ENCODE peak calls at places on chromosomes 13 and 19, in eight cellular contexts. B is BE2C, M is fibroblast of lung, E is tibial nerve, V is fibroblast of mammary gland, F is ascending aorta, U is endodermal cell, A is A673. G is an unnamed sample.

GRCh38 chr19:47253467-47253881 is 2.9 kb upstream of the CCDC9 start:
- DNase-seq in A (peak; percentile 76), V (peak; percentile 76), E (no peak), B (no peak), U (no peak), M (peak; percentile 95), F (no peak), G (peak; percentile 89)

GRCh38 chr13:112968380-112968909 is 569 bp upstream of the MCF2L start:
- DNase-seq in A (no peak), M (no peak), F (no peak), V (no peak), B (no peak), E (no peak), U (peak; percentile 79), G (no peak)

GRCh38 chr19:33143897-33144405 is 12.0 kb downstream of the WDR88 start:
- DNase-seq in B (peak; percentile 71), E (peak; percentile 22), M (peak; percentile 30), V (peak; percentile 64), A (peak; percentile 68), F (no peak), U (peak; percentile 86), G (peak; percentile 57)

GRCh38 chr13:76641056-76641455 is 245.1 kb downstream of the KCTD12 start:
- DNase-seq in F (no peak), V (peak; percentile 52), M (peak; percentile 45), A (peak; percentile 42), B (no peak), U (no peak), E (no peak), G (no peak)

GRCh38 chr13:50596103-50596502 is 247.4 kb downstream of the DLEU7 start:
- DNase-seq in U (no peak), A (no peak), M (no peak), F (no peak), E (no peak), B (no peak), V (no peak), G (no peak)

GRCh38 chr19:54026656-54027055 is 35.2 kb downstream of the CACNG6 start:
- DNase-seq in A (no peak), V (no peak), E (no peak), F (no peak), U (no peak), B (no peak), M (no peak), G (no peak)

GRCh38 chr13:67230243-67230773 is at the start of gene PCDH9:
- DNase-seq in F (peak; percentile 92), U (peak; percentile 99), M (peak; percentile 99), B (peak; percentile 97), V (peak; percentile 95), E (peak; percentile 95), A (peak; percentile 98), G (peak; percentile 99)

GRCh38 chr13:109938255-109938936 is 152.0 kb upstream of the IRS2 start:
- DNase-seq in V (peak; percentile 96), U (no peak), A (peak; percentile 6), F (no peak), M (peak; percentile 87), B (no peak), E (no peak), G (peak; percentile 85)

GRCh38 chr13:25372275-25373081 is 704 bp downstream of the ATP8A2 start:
- DNase-seq in V (no peak), A (peak; percentile 26), M (no peak), F (no peak), U (peak; percentile 79), B (peak; percentile 15), E (no peak), G (no peak)

GRCh38 chr13:33644607-33645543 is 173.1 kb upstream of the RFC3 start:
- DNase-seq in V (peak; percentile 85), A (no peak), M (peak; percentile 18), E (no peak), U (no peak), F (no peak), B (no peak), G (peak; percentile 31)

GRCh38 chr19:29606420-29606747 is 301 bp downstream of the POP4 start:
- DNase-seq in U (no peak), M (no peak), B (no peak), V (no peak), A (no peak), E (no peak), F (no peak), G (no peak)

GRCh38 chr13:24038405-24038804 is 122.1 kb upstream of the SPATA13 start:
- DNase-seq in M (peak; percentile 85), F (no peak), U (no peak), B (no peak), V (peak; percentile 77), E (no peak), A (no peak), G (peak; percentile 75)

GRCh38 chr19:29294343-29294811 is 81.4 kb upstream of the UQCRFS1 start:
- DNase-seq in E (no peak), U (no peak), A (no peak), M (no peak), B (no peak), F (no peak), V (no peak), G (no peak)

GRCh38 chr19:46861691-46862503 is 1.1 kb downstream of the ARHGAP35 start:
- DNase-seq in F (no peak), V (peak; percentile 24), M (no peak), E (no peak), B (no peak), U (peak; percentile 65), A (peak; percentile 28), G (no peak)

GRCh38 chr13:93060144-93060543 is 166.5 kb upstream of the GPC6 start:
- DNase-seq in E (no peak), B (no peak), M (no peak), A (no peak), V (no peak), U (no peak), F (no peak), G (no peak)

GRCh38 chr13:101544979-101545378 is 92.5 kb downstream of the ITGBL1 start:
- DNase-seq in M (no peak), U (no peak), F (no peak), E (no peak), A (no peak), B (no peak), V (no peak), G (no peak)

GRCh38 chr19:6737873-6738725 is 719 bp upstream of the GPR108 start:
- DNase-seq in V (peak; percentile 77), M (peak; percentile 76), F (no peak), A (peak; percentile 97), U (no peak), B (peak; percentile 72), E (peak; percentile 96), G (peak; percentile 92)

GRCh38 chr19:29596885-29597525 is 9.1 kb upstream of the POP4 start:
- DNase-seq in E (no peak), U (peak; percentile 60), A (peak; percentile 10), F (no peak), V (peak; percentile 42), M (no peak), B (no peak), G (peak; percentile 48)

GRCh38 chr13:30743319-30744055 is 8.1 kb downstream of the ALOX5AP start:
- DNase-seq in E (no peak), A (no peak), V (peak; percentile 99), B (no peak), F (no peak), U (no peak), M (peak; percentile 100), G (peak; percentile 98)

DNA sequence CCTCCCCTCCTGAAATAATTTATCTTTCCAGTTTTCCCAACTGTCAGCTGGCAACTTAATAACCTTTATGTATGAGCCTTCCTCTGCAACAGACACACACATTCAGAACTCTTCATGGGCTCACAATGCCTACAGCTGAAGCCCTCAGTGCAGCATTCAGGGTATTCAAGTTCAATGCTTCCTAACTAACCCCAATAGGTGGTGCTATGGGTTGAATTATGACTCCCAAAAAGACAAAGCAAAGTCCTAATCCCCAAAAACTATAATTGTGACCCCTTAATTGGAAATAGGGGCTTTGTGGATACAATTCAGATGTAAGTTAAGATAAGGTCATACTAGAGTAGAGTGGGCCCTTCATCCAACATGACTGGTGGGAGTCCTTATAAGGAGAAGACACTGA is 202.2 kb downstream of the SUCLA2 start:
- DNase-seq in E (no peak), B (no peak), M (peak; percentile 7), V (peak; percentile 42), F (no peak), U (no peak), A (peak; percentile 12), G (peak; percentile 72)
- TF ChIP-seq CTCF in E (no peak), B (peak; percentile 24), M (peak; percentile 41), V (peak; percentile 46), F (no peak), U (peak; percentile 56), A (peak; percentile 47), G (peak; percentile 69)

GRCh38 chr13:32314271-32314967 is 744 bp downstream of the ZAR1L start:
- DNase-seq in B (no peak), V (no peak), M (no peak), A (no peak), F (no peak), U (no peak), E (peak; percentile 23), G (no peak)
- H3K4me3 ChIP-seq in B (peak overlapping the region; percentile 95), V (peak overlapping the region; percentile 89), M (no peak overlapping the region), A (peak overlapping the region; percentile 66), F (peak overlapping the region; percentile 78), U (peak overlapping the region; percentile 85), E (peak overlapping the region; percentile 75), G (peak overlapping the region; percentile 75)

DNA sequence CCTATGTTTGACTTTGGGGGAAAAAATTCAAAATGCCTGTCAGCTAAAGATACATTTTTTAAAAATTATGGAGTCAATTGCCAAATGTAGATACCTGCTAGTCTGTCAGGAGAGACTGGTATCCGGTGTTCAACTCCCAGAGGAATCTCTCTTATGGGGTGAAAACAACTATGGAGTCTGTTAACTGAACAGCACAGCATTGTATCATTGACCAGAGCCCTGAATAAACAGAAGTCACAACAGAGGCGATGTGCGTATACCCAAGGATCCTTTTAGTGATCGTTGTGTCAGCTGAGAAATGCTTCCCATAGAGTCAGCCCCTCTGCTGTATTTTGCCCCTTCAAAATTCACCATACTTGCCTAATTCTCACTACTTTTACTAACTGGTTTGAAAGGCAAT is 257.3 kb downstream of the GPC5 start:
- DNase-seq in A (no peak), M (no peak), V (no peak), E (no peak), B (no peak), F (no peak), U (no peak), G (no peak)
- TF ChIP-seq CTCF in A (no peak), M (no peak), V (no peak), E (no peak), B (no peak), F (no peak), U (no peak), G (no peak)

GRCh38 chr13:45310341-45311138 is 30.4 kb downstream of the TPT1 start:
- DNase-seq in B (no peak), U (no peak), F (no peak), V (no peak), M (no peak), A (no peak), E (no peak), G (no peak)
- H3K4me3 ChIP-seq in B (peak overlapping the region; percentile 68), U (no peak overlapping the region), F (peak overlapping the region; percentile 79), V (no peak overlapping the region), M (no peak overlapping the region), A (peak overlapping the region; percentile 39), E (peak overlapping the region; percentile 60), G (no peak overlapping the region)

GRCh38 chr19:50710094-50710493 is 9.5 kb downstream of the SHANK1 start:
- DNase-seq in V (no peak), E (no peak), B (peak; percentile 48), U (no peak), F (no peak), M (no peak), A (peak; percentile 52), G (no peak)
- TF ChIP-seq CTCF in V (no peak), E (no peak), B (peak; percentile 31), U (peak; percentile 57), F (no peak), M (peak; percentile 9), A (peak; percentile 38), G (no peak)

G was measured in choroid plexus epithelial cell.